ENCODE peak calls at places on chromosomes 7 and 10, in four cellular contexts. K, S, Y and N are unnamed samples.

GRCh38 chr10:3467052-3467906 is 294.7 kb upstream of the PITRM1 start:
- DNase-seq in Y (peak; percentile 29), K (peak; percentile 93), S (no peak), N (peak; percentile 99)

GRCh38 chr7:84134169-84134568 is 60.4 kb downstream of the SEMA3A start:
- DNase-seq in S (no peak), Y (no peak), K (no peak), N (no peak)

GRCh38 chr10:89062861-89063260 is 72.3 kb downstream of the FAS start:
- DNase-seq in S (no peak), K (no peak), Y (no peak), N (no peak)

GRCh38 chr10:105291571-105291970 is 650.5 kb downstream of the SORCS3 start:
- DNase-seq in S (no peak), K (no peak), Y (no peak), N (no peak)

GRCh38 chr7:150831851-150832250 is 20.5 kb upstream of the AOC1 start:
- DNase-seq in S (no peak), K (no peak), Y (no peak), N (no peak)

GRCh38 chr7:113119429-113119828 is 1.1 kb upstream of the SMIM30 start:
- DNase-seq in Y (no peak), S (no peak), K (no peak), N (no peak)

GRCh38 chr10:86077871-86078638 is 288.5 kb downstream of the GRID1 start:
- DNase-seq in K (no peak), S (no peak), Y (no peak), N (no peak)

GRCh38 chr7:36280840-36281812 is 108.5 kb upstream of the ANLN start:
- DNase-seq in K (peak; percentile 90), Y (no peak), S (no peak), N (peak; percentile 86)

GRCh38 chr10:17512341-17513001 is 58.1 kb upstream of the ST8SIA6 start:
- DNase-seq in K (peak; percentile 98), Y (no peak), S (no peak), N (peak; percentile 92)

GRCh38 chr10:9244880-9245279 is 1190.4 kb downstream of the GATA3 start:
- DNase-seq in S (no peak), K (no peak), Y (no peak), N (no peak)

GRCh38 chr10:10492420-10492819 is 525.3 kb upstream of the CELF2 start:
- DNase-seq in Y (no peak), S (no peak), K (no peak), N (no peak)

GRCh38 chr10:80949785-80950184 is 412.1 kb downstream of the SH2D4B start:
- DNase-seq in K (no peak), Y (no peak), S (no peak), N (no peak)

GRCh38 chr7:18212788-18213187 is 185.1 kb upstream of the PRPS1L1 start:
- DNase-seq in K (peak; percentile 30), Y (no peak), S (no peak), N (peak; percentile 51)

GRCh38 chr10:97190452-97190851 is 4.7 kb upstream of the SLIT1 start:
- DNase-seq in K (no peak), Y (no peak), S (no peak), N (no peak)

GRCh38 chr10:54368984-54369383 is 432.0 kb downstream of the PCDH15 start:
- DNase-seq in K (no peak), S (no peak), Y (no peak), N (no peak)

GRCh38 chr7:120733835-120734234 is 124.1 kb downstream of the TSPAN12 start:
- DNase-seq in Y (no peak), S (no peak), K (no peak), N (no peak)

GRCh38 chr10:56911906-56912480 is 550.9 kb upstream of the ZWINT start:
- DNase-seq in K (no peak), Y (no peak), S (no peak), N (peak; percentile 13)

GRCh38 chr10:33263453-33263852 is 71.0 kb downstream of the NRP1 start:
- DNase-seq in K (peak; percentile 39), S (no peak), Y (no peak), N (peak; percentile 19)

GRCh38 chr10:114714281-114714741 is 56.2 kb upstream of the ABLIM1 start:
- DNase-seq in Y (no peak), K (peak; percentile 98), S (no peak), N (peak; percentile 95)

GRCh38 chr10:97338041-97338440 is 3.5 kb upstream of the FRAT2 start:
- DNase-seq in Y (no peak), K (no peak), S (no peak), N (no peak)

GRCh38 chr10:17547026-17547425 is 70.1 kb downstream of the HACD1 start:
- DNase-seq in K (no peak), S (no peak), Y (no peak), N (no peak)

GRCh38 chr7:111676167-111676566 is 113.9 kb upstream of the IMMP2L start:
- DNase-seq in S (no peak), K (no peak), Y (no peak), N (no peak)

GRCh38 chr10:80464557-80465466 is 10.7 kb downstream of the TSPAN14 start:
- DNase-seq in S (peak; percentile 84), Y (peak; percentile 68), K (peak; percentile 45), N (no peak)

GRCh38 chr7:1385086-1385808 is 74.0 kb downstream of the MICALL2 start:
- DNase-seq in Y (no peak), S (no peak), K (no peak), N (no peak)

GRCh38 chr7:98202367-98203195 is 8.7 kb upstream of the BHLHA15 start:
- DNase-seq in Y (no peak), S (no peak), K (no peak), N (no peak)

GRCh38 chr7:5036446-5036845 is 9.2 kb upstream of the RBAK start:
- DNase-seq in S (no peak), K (no peak), Y (no peak), N (no peak)

GRCh38 chr7:158013085-158013668 is 574.4 kb downstream of the PTPRN2 start:
- DNase-seq in S (no peak), K (no peak), Y (no peak), N (no peak)

GRCh38 chr10:48506147-48506917 is 98.5 kb downstream of the ARHGAP22 start:
- DNase-seq in S (no peak), Y (no peak), K (peak; percentile 56), N (peak; percentile 53)

GRCh38 chr7:92634924-92635519 is 44.8 kb upstream of the FAM133B start:
- DNase-seq in S (no peak), K (peak; percentile 90), Y (no peak), N (peak; percentile 94)

GRCh38 chr7:107902381-107902780 is 11.4 kb downstream of the DLD start:
- DNase-seq in K (no peak), Y (no peak), S (no peak), N (peak; percentile 21)

GRCh38 chr10:24382979-24383663 is 174.2 kb downstream of the KIAA1217 start:
- DNase-seq in K (no peak), Y (no peak), S (no peak), N (no peak)

GRCh38 chr10:33114451-33114944 is 156.5 kb upstream of the ITGB1 start:
- DNase-seq in K (peak; percentile 67), Y (no peak), S (no peak), N (no peak)

GRCh38 chr7:47610506-47611044 is 28.7 kb upstream of the TNS3 start:
- DNase-seq in K (peak; percentile 94), S (no peak), Y (no peak), N (peak; percentile 95)

GRCh38 chr7:14385074-14385473 is 395.6 kb upstream of the ETV1 start:
- DNase-seq in K (peak; percentile 34), S (no peak), Y (no peak), N (no peak)

GRCh38 chr7:19413444-19413965 is 268.3 kb upstream of the FERD3L start:
- DNase-seq in Y (no peak), K (peak; percentile 90), S (no peak), N (peak; percentile 37)

GRCh38 chr10:29239569-29240472 is 49.0 kb upstream of the LYZL1 start:
- DNase-seq in Y (no peak), K (no peak), S (no peak), N (peak; percentile 35)
- H4K8ac ChIP-seq in Y (no peak overlapping the region), K (no peak overlapping the region), S (no peak overlapping the region), N (no peak overlapping the region)

GRCh38 chr7:133183042-133183441 is 69.8 kb upstream of the EXOC4 start:
- DNase-seq in S (no peak), K (no peak), Y (no peak), N (no peak)
- H3K4me3 ChIP-seq in S (no peak overlapping the region), K (no peak overlapping the region), Y (no peak overlapping the region), N (no peak overlapping the region)

GRCh38 chr7:106561151-106561550 is 99.8 kb downstream of the CCDC71L start:
- DNase-seq in K (no peak), Y (no peak), S (no peak), N (no peak)
- H2AFZ ChIP-seq in K (no peak overlapping the region), Y (no peak overlapping the region), S (no peak overlapping the region), N (no peak overlapping the region)

GRCh38 chr7:40542982-40543741 is 408.4 kb downstream of the SUGCT start:
- DNase-seq in S (no peak), Y (no peak), K (peak; percentile 17), N (peak; percentile 22)
- H4K8ac ChIP-seq in S (no peak overlapping the region), Y (no peak overlapping the region), K (no peak overlapping the region), N (no peak overlapping the region)

GRCh38 chr7:27124979-27125689 is 5.4 kb downstream of the HOXA4 start:
- DNase-seq in Y (no peak), K (no peak), S (no peak), N (no peak)

GRCh38 chr7:27123021-27123476 is 7.5 kb downstream of the HOXA4 start:
- DNase-seq in K (peak; percentile 67), Y (no peak), S (no peak), N (peak; percentile 10)

GRCh38 chr7:27123477-27124053 is 7.0 kb downstream of the HOXA4 start:
- DNase-seq in S (no peak), K (no peak), Y (no peak), N (no peak)

GRCh38 chr7:27125986-27126394 is 4.6 kb downstream of the HOXA4 start:
- DNase-seq in Y (no peak), S (no peak), K (peak; percentile 27), N (no peak)

GRCh38 chr7:27124096-27124978 is 6.2 kb downstream of the HOXA4 start:
- DNase-seq in S (no peak), K (peak; percentile 97), Y (no peak), N (peak; percentile 76)
- H3K4me3 ChIP-seq in S (no peak overlapping the region), K (peak overlapping the region; percentile 48), Y (no peak overlapping the region), N (peak overlapping the region; percentile 54)

GRCh38 chr7:136309407-136309806 is 332.2 kb upstream of the MTPN start:
- DNase-seq in S (no peak), Y (no peak), K (no peak), N (no peak)
- H2AFZ ChIP-seq in S (no peak overlapping the region), Y (no peak overlapping the region), K (no peak overlapping the region), N (no peak overlapping the region)